ENCODE peak calls at places on chromosome 19, in five cellular contexts. C is heart right ventricle, N is transverse colon, W is K562, K is breast epithelium. A is an unnamed sample.

GRCh38 chr19:9827325-9828238 is at the start of gene UBL5:
- DNase-seq in C (peak; percentile 82), N (peak; percentile 94), W (peak; percentile 94), K (peak; percentile 88), A (peak; percentile 93)

GRCh38 chr19:37933965-37934364 is 27.0 kb downstream of the SIPA1L3 start:
- DNase-seq in C (peak; percentile 48), N (no peak), W (no peak), K (no peak), A (peak; percentile 72)

GRCh38 chr19:16771618-16772017 is 52.0 kb downstream of the NWD1 start:
- DNase-seq in C (peak; percentile 50), N (peak; percentile 82), W (peak; percentile 79), K (peak; percentile 65), A (peak; percentile 87)

GRCh38 chr19:58562126-58563033 is 4.0 kb upstream of the UBE2M start:
- DNase-seq in C (peak; percentile 50), N (no peak), W (no peak), K (no peak), A (peak; percentile 61)

GRCh38 chr19:4589579-4590410 is 30.3 kb upstream of the SEMA6B start:
- DNase-seq in C (no peak), N (no peak), W (peak; percentile 75), K (no peak), A (no peak)

GRCh38 chr19:35404879-35405622 is 34.2 kb downstream of the GPR42 start:
- DNase-seq in C (no peak), N (peak; percentile 51), W (peak; percentile 41), K (peak; percentile 30), A (no peak)

GRCh38 chr19:38268539-38268938 is 4.2 kb downstream of the SPINT2 start:
- DNase-seq in C (no peak), N (no peak), W (no peak), K (no peak), A (peak; percentile 15)

GRCh38 chr19:50797429-50798115 is 7.4 kb downstream of the ACP4 start:
- DNase-seq in C (no peak), N (no peak), W (no peak), K (no peak), A (no peak)

GRCh38 chr19:39438270-39438934 is 2.7 kb upstream of the RPS16 start:
- DNase-seq in C (no peak), N (no peak), W (no peak), K (no peak), A (no peak)

GRCh38 chr19:10763828-10764339 is 46.0 kb downstream of the DNM2 start:
- DNase-seq in C (no peak), N (no peak), W (no peak), K (no peak), A (no peak)

GRCh38 chr19:31718898-31719297 is 369.7 kb upstream of the TSHZ3 start:
- DNase-seq in C (no peak), N (no peak), W (no peak), K (no peak), A (no peak)

GRCh38 chr19:13833330-13834265 is 38.4 kb downstream of the ZSWIM4 start:
- DNase-seq in C (peak; percentile 97), N (peak; percentile 97), W (peak; percentile 99), K (peak; percentile 97), A (peak; percentile 96)

GRCh38 chr19:18701250-18701608 is 17.7 kb downstream of the CRTC1 start:
- DNase-seq in C (no peak), N (no peak), W (no peak), K (no peak), A (no peak)

GRCh38 chr19:14061751-14062557 is at the start of gene PALM3:
- DNase-seq in C (no peak), N (peak; percentile 35), W (peak; percentile 5), K (peak; percentile 34), A (no peak)

GRCh38 chr19:3783660-3784584 is 2.3 kb downstream of the MATK start:
- DNase-seq in C (no peak), N (no peak), W (peak; percentile 50), K (no peak), A (no peak)

GRCh38 chr19:12773571-12773970 is 1.8 kb downstream of the HOOK2 start:
- DNase-seq in C (no peak), N (no peak), W (no peak), K (no peak), A (no peak)

GRCh38 chr19:50835103-50835784 is 1.9 kb upstream of the KLK15 start:
- DNase-seq in C (no peak), N (peak; percentile 54), W (no peak), K (no peak), A (peak; percentile 29)

GRCh38 chr19:984165-984967 is at the start of gene WDR18:
- DNase-seq in C (peak; percentile 95), N (peak; percentile 94), W (peak; percentile 97), K (peak; percentile 90), A (peak; percentile 93)

GRCh38 chr19:9008667-9009066 is 1.5 kb downstream of the MUC16 start:
- DNase-seq in C (no peak), N (no peak), W (no peak), K (no peak), A (no peak)

GRCh38 chr19:50325310-50326100 is 3.7 kb downstream of the KCNC3 start:
- DNase-seq in C (peak; percentile 73), N (peak; percentile 62), W (peak; percentile 98), K (no peak), A (peak; percentile 96)

GRCh38 chr19:29858000-29858596 is 46.3 kb downstream of the CCNE1 start:
- DNase-seq in C (no peak), N (peak; percentile 34), W (peak; percentile 68), K (no peak), A (peak; percentile 54)

GRCh38 chr19:821976-822773 is 420 bp upstream of the PLPPR3 start:
- DNase-seq in C (no peak), N (no peak), W (peak; percentile 56), K (no peak), A (peak; percentile 71)

GRCh38 chr19:13872695-13873389 is 4.1 kb upstream of the NANOS3 start:
- DNase-seq in C (peak; percentile 42), N (no peak), W (peak; percentile 90), K (no peak), A (peak; percentile 70)

GRCh38 chr19:19514215-19514633 is 1.1 kb downstream of the TSSK6 start:
- DNase-seq in C (peak; percentile 93), N (peak; percentile 60), W (no peak), K (no peak), A (no peak)

GRCh38 chr19:42068756-42069571 is 1.0 kb downstream of the GRIK5 start:
- DNase-seq in C (no peak), N (no peak), W (no peak), K (no peak), A (no peak)

GRCh38 chr19:3986260-3987041 is 1.2 kb upstream of the EEF2 start:
- DNase-seq in C (no peak), N (peak; percentile 70), W (peak; percentile 67), K (peak; percentile 38), A (peak; percentile 78)

GRCh38 chr19:17114414-17114831 is 38.8 kb downstream of the MYO9B start:
- DNase-seq in C (no peak), N (no peak), W (no peak), K (peak; percentile 81), A (no peak)

GRCh38 chr19:29629836-29630534 is 23.9 kb downstream of the POP4 start:
- DNase-seq in C (no peak), N (no peak), W (no peak), K (no peak), A (no peak)

GRCh38 chr19:41753936-41754529 is 1.3 kb upstream of the CEACAM6 start:
- DNase-seq in C (peak; percentile 12), N (peak; percentile 77), W (peak; percentile 24), K (no peak), A (peak; percentile 36)

GRCh38 chr19:18010149-18010548 is 2.2 kb downstream of the ARRDC2 start:
- DNase-seq in C (no peak), N (no peak), W (no peak), K (no peak), A (no peak)

GRCh38 chr19:18603255-18603957 is 3.2 kb downstream of the CRLF1 start:
- DNase-seq in C (no peak), N (no peak), W (peak; percentile 67), K (no peak), A (peak; percentile 33)

GRCh38 chr19:12834976-12835757 is 788 bp upstream of the RTBDN start:
- DNase-seq in C (peak; percentile 19), N (peak; percentile 35), W (peak; percentile 85), K (no peak), A (peak; percentile 40)

GRCh38 chr19:19062454-19063182 is 1.2 kb upstream of the SLC25A42 start:
- DNase-seq in C (no peak), N (no peak), W (peak; percentile 58), K (no peak), A (no peak)

GRCh38 chr19:7507884-7508283 is 8.0 kb upstream of the ZNF358 start:
- DNase-seq in C (peak; percentile 67), N (peak; percentile 86), W (peak; percentile 94), K (no peak), A (peak; percentile 82)

GRCh38 chr19:49767967-49768581 is 1.3 kb downstream of the AP2A1 start:
- DNase-seq in C (no peak), N (no peak), W (no peak), K (no peak), A (no peak)

GRCh38 chr19:46678110-46678732 is 17.2 kb upstream of the DACT3 start:
- DNase-seq in C (no peak), N (no peak), W (peak; percentile 98), K (no peak), A (peak; percentile 36)

GRCh38 chr19:44141191-44142013 is at the start of gene ZNF234:
- DNase-seq in C (peak; percentile 70), N (peak; percentile 80), W (peak; percentile 75), K (peak; percentile 57), A (peak; percentile 91)

GRCh38 chr19:19214892-19215291 is 3.1 kb downstream of the NCAN start:
- DNase-seq in C (peak; percentile 50), N (no peak), W (peak; percentile 64), K (no peak), A (peak; percentile 86)

GRCh38 chr19:54465367-54466109 is 2.0 kb upstream of the LENG9 start:
- DNase-seq in C (no peak), N (no peak), W (peak; percentile 18), K (no peak), A (no peak)
- H3K4me1 ChIP-seq in C (peaks cover 51% of the 10 kb centered on the region), N (peaks cover 69% of the 10 kb centered on the region), W (no peaks in the 10 kb centered on the region), K (no peaks in the 10 kb centered on the region), A (no peaks in the 10 kb centered on the region)

GRCh38 chr19:34255546-34255945 is 1.2 kb downstream of the GARRE1 start:
- DNase-seq in C (no peak), N (no peak), W (no peak), K (no peak), A (no peak)
- H3K4me3 ChIP-seq in C (peak overlapping the region; percentile 38), N (no peak overlapping the region), W (peak overlapping the region; percentile 81), K (peak overlapping the region; percentile 67), A (peak overlapping the region; percentile 71)

GRCh38 chr19:55643003-55643732 is at the start of gene ZNF581:
- DNase-seq in C (peak; percentile 76), N (peak; percentile 82), W (peak; percentile 87), K (no peak), A (peak; percentile 85)

GRCh38 chr19:55643733-55644116 is 276 bp downstream of the ZNF581 start:
- DNase-seq in C (no peak), N (no peak), W (no peak), K (no peak), A (no peak)

GRCh38 chr19:55644191-55644833 is 863 bp downstream of the ZNF581 start:
- DNase-seq in C (peak; percentile 7), N (no peak), W (no peak), K (no peak), A (no peak)

GRCh38 chr19:55645512-55645881 is 2.0 kb downstream of the ZNF581 start:
- DNase-seq in C (no peak), N (no peak), W (no peak), K (no peak), A (no peak)

GRCh38 chr19:55644842-55645511 is 1.5 kb downstream of the ZNF581 start:
- DNase-seq in C (no peak), N (no peak), W (no peak), K (no peak), A (no peak)
- H3K4me1 ChIP-seq in C (peaks cover 55% of the 10 kb centered on the region), N (peaks cover 47% of the 10 kb centered on the region), W (peaks cover 42% of the 10 kb centered on the region), K (peaks cover 15% of the 10 kb centered on the region), A (peaks cover 19% of the 10 kb centered on the region)

GRCh38 chr19:48511321-48511731 is 309 bp downstream of the LMTK3 start:
- DNase-seq in C (no peak), N (no peak), W (no peak), K (no peak), A (no peak)
- H3K4me3 ChIP-seq in C (no peak overlapping the region), N (no peak overlapping the region), W (no peak overlapping the region), K (peak overlapping the region; percentile 46), A (peak overlapping the region; percentile 13)